ENCODE peak calls at places on chromosomes 11 and 22, in seven cellular contexts. E is lower leg skin, L is HCT116, H is suprapubic skin, M is pancreas, I is CD14-positive monocyte, D is uterus. G is an unnamed sample.

GRCh38 chr22:24427500-24428164 is at the start of gene ADORA2A:
- DNase-seq in D (no peak), H (no peak), M (no peak), E (no peak), L (no peak), I (peak; percentile 88), G (no peak)

GRCh38 chr11:36253238-36253637 is 36.0 kb downstream of the COMMD9 start:
- DNase-seq in I (no peak), D (no peak), L (no peak), H (no peak), E (peak; percentile 30), M (no peak), G (no peak)

GRCh38 chr22:45688606-45689080 is 17.0 kb downstream of the ATXN10 start:
- DNase-seq in E (no peak), L (peak; percentile 38), D (no peak), I (no peak), M (no peak), H (no peak), G (no peak)

GRCh38 chr22:23523746-23524145 is 56.3 kb downstream of the IGLL1 start:
- DNase-seq in H (no peak), E (no peak), D (no peak), L (no peak), I (no peak), M (no peak), G (no peak)

GRCh38 chr11:77473001-77473800 is 693 bp downstream of the PAK1 start:
- DNase-seq in E (peak; percentile 18), H (peak; percentile 75), I (peak; percentile 51), D (peak; percentile 42), L (no peak), M (peak; percentile 61), G (no peak)

GRCh38 chr11:73949246-73949645 is 1.6 kb upstream of the DNAJB13 start:
- DNase-seq in L (no peak), D (no peak), E (no peak), I (no peak), H (no peak), M (no peak), G (no peak)

GRCh38 chr22:44425356-44425755 is 72.7 kb downstream of the RTL6 start:
- DNase-seq in D (no peak), H (no peak), M (no peak), L (no peak), E (no peak), I (no peak), G (no peak)

GRCh38 chr11:57294225-57295131 is 30.3 kb downstream of the TNKS1BP1 start:
- DNase-seq in D (no peak), M (peak; percentile 47), E (no peak), L (no peak), I (no peak), H (no peak), G (no peak)

GRCh38 chr11:17877886-17878285 is 135.0 kb downstream of the SERGEF start:
- DNase-seq in M (no peak), I (no peak), H (no peak), L (no peak), E (no peak), D (no peak), G (no peak)

GRCh38 chr11:67240575-67241389 is 25.5 kb upstream of the GRK2 start:
- DNase-seq in M (peak; percentile 52), I (peak; percentile 77), D (peak; percentile 62), E (peak; percentile 62), L (no peak), H (peak; percentile 80), G (no peak)

GRCh38 chr22:32996702-32997101 is 61.5 kb downstream of the SYN3 start:
- DNase-seq in D (peak; percentile 48), H (peak; percentile 94), I (no peak), L (no peak), M (no peak), E (peak; percentile 89), G (no peak)

GRCh38 chr22:33706100-33706499 is 214.2 kb downstream of the LARGE1 start:
- DNase-seq in E (no peak), H (no peak), D (no peak), I (no peak), M (no peak), L (no peak), G (no peak)

GRCh38 chr11:69915151-69915500 is 95.9 kb upstream of the FGF3 start:
- DNase-seq in D (no peak), H (no peak), I (no peak), M (no peak), E (no peak), L (no peak), G (no peak)

GRCh38 chr22:46171940-46172339 is 21.6 kb downstream of the PPARA start:
- DNase-seq in M (no peak), E (no peak), I (no peak), D (no peak), L (peak; percentile 15), H (no peak), G (no peak)

GRCh38 chr11:110076388-110076965 is 16.7 kb upstream of the ZC3H12C start:
- DNase-seq in D (no peak), H (no peak), M (no peak), E (no peak), L (no peak), I (no peak), G (no peak)

GRCh38 chr11:110078923-110079544 is 14.2 kb upstream of the ZC3H12C start:
- DNase-seq in M (no peak), D (no peak), E (no peak), L (no peak), H (no peak), I (no peak), G (no peak)

GRCh38 chr11:110079726-110080125 is 13.5 kb upstream of the ZC3H12C start:
- DNase-seq in I (no peak), M (no peak), D (no peak), E (no peak), L (no peak), H (no peak), G (no peak)

GRCh38 chr11:110077318-110077717 is 15.9 kb upstream of the ZC3H12C start:
- DNase-seq in D (no peak), L (no peak), E (no peak), H (no peak), M (no peak), I (no peak), G (no peak)

GRCh38 chr11:110077866-110078325 is 15.3 kb upstream of the ZC3H12C start:
- DNase-seq in D (no peak), M (no peak), L (no peak), H (no peak), E (no peak), I (no peak), G (no peak)
- TF ChIP-seq CTCF in D (no peak), M (no peak), L (no peak), H (no peak), E (no peak), I (no peak), G (no peak)

GRCh38 chr11:119018074-119018938 is at the start of the genes RPS25 and TRAPPC4:
- DNase-seq in M (peak; percentile 94), E (peak; percentile 96), D (peak; percentile 94), I (peak; percentile 94), L (peak; percentile 94), H (peak; percentile 98), G (no peak)

GRCh38 chr11:119012629-119013170 is 5.4 kb downstream of the RPS25 start:
- DNase-seq in H (no peak), I (no peak), E (no peak), M (no peak), D (no peak), L (no peak), G (no peak)

GRCh38 chr11:119014209-119014924 is 3.8 kb downstream of the RPS25 start:
- DNase-seq in H (no peak), M (no peak), I (no peak), D (no peak), L (no peak), E (no peak), G (no peak)

GRCh38 chr11:119016216-119017009 is 1.7 kb downstream of the RPS25 start:
- DNase-seq in E (no peak), L (no peak), M (no peak), H (no peak), D (no peak), I (no peak), G (no peak)

DNA sequence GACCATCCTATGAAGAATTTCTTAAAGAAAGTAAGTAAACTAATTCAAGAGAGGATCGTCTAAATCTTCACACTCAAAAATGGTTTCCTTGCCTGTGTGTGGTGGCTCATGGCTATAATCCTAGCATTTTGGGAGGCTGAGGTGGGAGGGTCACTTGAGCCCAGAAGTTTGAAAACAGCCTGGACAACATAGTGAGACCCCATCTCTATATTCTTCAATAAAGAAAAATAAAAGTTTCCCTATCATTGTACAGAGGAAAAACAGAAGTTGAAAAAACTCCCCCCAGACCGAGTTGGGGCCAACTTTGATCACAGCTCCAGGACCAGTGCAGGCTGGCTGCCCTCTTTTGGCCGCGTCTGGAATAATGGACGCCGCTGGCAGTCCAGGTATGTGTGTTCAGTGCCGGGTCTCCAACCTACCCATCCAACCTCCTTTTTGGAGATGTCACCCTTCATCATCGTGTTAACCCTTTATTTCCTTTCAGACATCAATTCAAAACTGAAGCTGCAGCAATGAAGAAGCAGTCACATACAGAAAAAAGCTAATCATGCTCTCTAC is 3.0 kb downstream of the RPS25 start:
- DNase-seq in E (no peak), M (no peak), H (no peak), L (no peak), I (no peak), D (no peak), G (no peak)
- TF ChIP-seq CTCF in E (no peak), M (no peak), H (no peak), L (peak; percentile 45), I (no peak), D (no peak), G (no peak)

DNA sequence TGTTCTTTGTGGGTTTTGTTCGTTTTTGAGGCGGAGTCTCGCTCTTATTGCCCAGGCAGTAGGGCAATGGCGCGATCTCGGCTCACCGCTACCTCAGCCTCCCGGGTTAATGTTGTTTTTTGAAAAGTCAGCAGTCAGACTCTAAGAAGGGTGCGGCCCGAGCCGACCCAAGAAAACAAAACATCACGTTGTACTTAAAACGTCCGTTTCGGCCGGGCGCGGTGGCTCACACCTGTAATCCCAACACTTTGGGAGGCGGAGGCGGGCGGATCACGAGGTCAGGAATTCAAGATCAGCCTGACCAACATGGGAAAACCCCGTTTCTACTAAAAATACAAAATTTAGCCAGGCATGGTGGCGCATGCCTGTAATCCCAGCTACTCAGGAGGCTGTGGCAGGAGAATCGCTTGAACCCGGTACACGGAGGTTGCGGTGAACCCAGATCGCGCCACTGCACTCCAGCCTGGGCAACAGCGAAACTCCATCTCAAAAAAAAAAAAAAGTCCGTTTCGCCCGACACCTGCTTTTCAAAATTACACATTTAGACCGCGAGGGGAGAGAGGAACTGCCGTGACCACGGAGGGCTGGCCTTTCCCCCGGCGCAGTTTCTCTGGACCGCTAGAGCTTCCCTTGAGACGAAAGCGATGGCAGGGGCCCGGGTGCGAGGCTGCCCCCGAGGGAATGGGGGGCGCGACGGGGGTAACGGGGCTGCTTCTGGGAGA is 636 bp downstream of the CD59 start:
- DNase-seq in M (peak; percentile 21), H (peak; percentile 67), I (no peak), D (no peak), E (no peak), L (no peak), G (no peak)
- TF ChIP-seq CTCF in M (no peak), H (no peak), I (peak; percentile 23), D (no peak), E (no peak), L (no peak), G (no peak)

DNA sequence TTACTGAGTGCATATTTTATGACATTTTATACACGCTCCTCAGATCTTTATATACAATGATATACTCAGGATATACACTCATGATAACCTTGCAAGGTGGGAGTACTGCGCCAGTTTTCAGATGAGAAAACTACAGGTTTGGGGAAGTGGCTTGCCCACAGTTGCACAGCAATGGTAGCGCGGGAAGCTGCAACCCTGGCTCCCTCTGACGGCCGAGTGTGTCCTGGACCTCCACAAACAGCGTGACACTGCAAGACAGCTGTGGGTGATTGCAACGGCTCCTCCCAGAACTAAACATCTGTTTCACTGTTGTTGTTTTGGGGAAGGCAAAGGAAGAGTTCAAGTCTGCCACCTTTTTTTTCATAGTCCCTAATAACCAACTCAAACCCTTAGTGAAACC is 47.0 kb downstream of the PACSIN2 start:
- DNase-seq in D (peak; percentile 52), H (peak; percentile 86), E (peak; percentile 69), M (no peak), L (no peak), I (peak; percentile 84), G (no peak)
- TF ChIP-seq CTCF in D (peak; percentile 19), H (no peak), E (no peak), M (no peak), L (no peak), I (peak; percentile 69), G (no peak)

G was measured in vagina.